ENCODE peak calls at places on chromosomes 6 and 20, in seven cellular contexts. One of them, this sample, is unnamed.
A peak's percentile ranks its signal among the peaks of the same experiment; 100 is the strongest.

GRCh38 chr20:10696650-10697049 is 22.9 kb upstream of the JAG1 start:
- DNase-seq in HCT116: no peak
- DNase-seq in GM12878: no peak
- DNase-seq in HepG2: peak; percentile 34
- DNase-seq in H1: peak; percentile 15
- DNase-seq in K562: peak; percentile 18
- DNase-seq in SK-N-SH: no peak
- DNase-seq in this sample: no peak

GRCh38 chr6:33839399-33840063 is 35.7 kb upstream of the MLN start:
- DNase-seq in HCT116: no peak
- DNase-seq in GM12878: no peak
- DNase-seq in HepG2: no peak
- DNase-seq in H1: no peak
- DNase-seq in K562: no peak
- DNase-seq in SK-N-SH: no peak
- DNase-seq in this sample: no peak

GRCh38 chr6:16761469-16762264 is 407 bp upstream of the ATXN1 start:
- DNase-seq in HCT116: peak; percentile 74
- DNase-seq in GM12878: no peak
- DNase-seq in HepG2: peak; percentile 92
- DNase-seq in H1: peak; percentile 70
- DNase-seq in K562: peak; percentile 75
- DNase-seq in SK-N-SH: peak; percentile 79
- DNase-seq in this sample: no peak

GRCh38 chr6:159017757-159018559 is 18.0 kb upstream of the RSPH3 start:
- DNase-seq in HCT116: no peak
- DNase-seq in GM12878: no peak
- DNase-seq in HepG2: no peak
- DNase-seq in H1: no peak
- DNase-seq in K562: no peak
- DNase-seq in SK-N-SH: no peak
- DNase-seq in this sample: no peak

GRCh38 chr20:32249030-32249738 is 28.3 kb upstream of the KIF3B start:
- DNase-seq in HCT116: no peak
- DNase-seq in GM12878: no peak
- DNase-seq in HepG2: no peak
- DNase-seq in H1: no peak
- DNase-seq in K562: no peak
- DNase-seq in SK-N-SH: no peak
- DNase-seq in this sample: no peak

GRCh38 chr6:128742900-128743299 is 140.0 kb upstream of the LAMA2 start:
- DNase-seq in HCT116: no peak
- DNase-seq in GM12878: no peak
- DNase-seq in HepG2: no peak
- DNase-seq in H1: no peak
- DNase-seq in K562: no peak
- DNase-seq in SK-N-SH: no peak
- DNase-seq in this sample: no peak

GRCh38 chr20:50919567-50919966 is 11.7 kb downstream of the ADNP start:
- DNase-seq in HCT116: no peak
- DNase-seq in GM12878: no peak
- DNase-seq in HepG2: no peak
- DNase-seq in H1: no peak
- DNase-seq in K562: no peak
- DNase-seq in SK-N-SH: no peak
- DNase-seq in this sample: no peak

GRCh38 chr6:1837868-1838267 is 228.2 kb downstream of the FOXC1 start:
- DNase-seq in HCT116: no peak
- DNase-seq in GM12878: no peak
- DNase-seq in HepG2: no peak
- DNase-seq in H1: no peak
- DNase-seq in K562: no peak
- DNase-seq in SK-N-SH: no peak
- DNase-seq in this sample: no peak

GRCh38 chr20:18971574-18971973 is 158.0 kb downstream of the SCP2D1 start:
- DNase-seq in HCT116: no peak
- DNase-seq in GM12878: no peak
- DNase-seq in HepG2: no peak
- DNase-seq in H1: no peak
- DNase-seq in K562: no peak
- DNase-seq in SK-N-SH: no peak
- DNase-seq in this sample: no peak

GRCh38 chr6:63441266-63441956 is 121.6 kb upstream of the LGSN start:
- DNase-seq in HCT116: no peak
- DNase-seq in GM12878: no peak
- DNase-seq in HepG2: no peak
- DNase-seq in H1: no peak
- DNase-seq in K562: peak; percentile 13
- DNase-seq in SK-N-SH: peak; percentile 14
- DNase-seq in this sample: no peak

GRCh38 chr20:56518126-56518525 is 6.4 kb upstream of the FAM209A start:
- DNase-seq in HCT116: no peak
- DNase-seq in GM12878: no peak
- DNase-seq in HepG2: no peak
- DNase-seq in H1: no peak
- DNase-seq in K562: no peak
- DNase-seq in SK-N-SH: no peak
- DNase-seq in this sample: no peak

GRCh38 chr20:60214901-60215522 is 256.8 kb downstream of the CDH26 start:
- DNase-seq in HCT116: no peak
- DNase-seq in GM12878: no peak
- DNase-seq in HepG2: no peak
- DNase-seq in H1: no peak
- DNase-seq in K562: no peak
- DNase-seq in SK-N-SH: peak; percentile 60
- DNase-seq in this sample: no peak

GRCh38 chr20:14921546-14921945 is 584.1 kb upstream of the FLRT3 start:
- DNase-seq in HCT116: no peak
- DNase-seq in GM12878: no peak
- DNase-seq in HepG2: no peak
- DNase-seq in H1: no peak
- DNase-seq in K562: no peak
- DNase-seq in SK-N-SH: no peak
- DNase-seq in this sample: no peak

GRCh38 chr6:155171109-155171746 is 92.6 kb upstream of the CLDN20 start:
- DNase-seq in HCT116: peak; percentile 97
- DNase-seq in GM12878: peak; percentile 79
- DNase-seq in HepG2: peak; percentile 73
- DNase-seq in H1: no peak
- DNase-seq in K562: peak; percentile 29
- DNase-seq in SK-N-SH: no peak
- DNase-seq in this sample: no peak

GRCh38 chr20:7702141-7702540 is 238.1 kb downstream of the HAO1 start:
- DNase-seq in HCT116: no peak
- DNase-seq in GM12878: no peak
- DNase-seq in HepG2: no peak
- DNase-seq in H1: no peak
- DNase-seq in K562: no peak
- DNase-seq in SK-N-SH: no peak
- DNase-seq in this sample: no peak

DNA sequence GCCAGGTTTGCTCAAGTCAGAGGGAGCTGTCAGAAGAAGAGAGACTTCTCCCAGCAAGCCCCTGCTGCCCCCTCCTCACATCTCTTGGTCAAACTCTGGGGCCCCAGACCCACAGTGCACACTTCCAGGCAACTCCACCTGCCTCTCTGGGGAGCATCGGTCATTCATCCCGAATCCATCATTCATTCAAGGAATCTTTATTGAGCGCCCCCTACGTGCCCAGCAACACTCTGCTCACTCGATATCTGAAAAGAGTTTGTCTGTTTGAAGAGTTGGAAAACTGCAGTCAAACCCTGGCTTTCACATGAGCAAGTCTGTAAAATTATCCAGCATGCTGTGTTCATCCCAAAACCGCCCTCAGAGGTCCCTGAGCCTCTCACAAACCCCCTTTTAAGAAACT is 66.2 kb downstream of the PRR18 start:
- DNase-seq in HCT116: no peak
- DNase-seq in GM12878: no peak
- DNase-seq in HepG2: no peak
- DNase-seq in H1: no peak
- DNase-seq in K562: no peak
- DNase-seq in SK-N-SH: no peak
- DNase-seq in this sample: no peak
- TF ChIP-seq SIN3A in HCT116: no peak
- TF ChIP-seq SIN3A in GM12878: no peak
- TF ChIP-seq SIN3A in HepG2: no peak
- TF ChIP-seq SIN3A in H1: no peak
- TF ChIP-seq SIN3A in K562: no peak
- TF ChIP-seq SIN3A in SK-N-SH: no peak
- TF ChIP-seq SIN3A in this sample: no peak

GRCh38 chr20:34110025-34111013 is 1.7 kb downstream of the EIF2S2 start:
- DNase-seq in HCT116: no peak
- DNase-seq in GM12878: no peak
- DNase-seq in HepG2: peak; percentile 39
- DNase-seq in H1: no peak
- DNase-seq in K562: no peak
- DNase-seq in SK-N-SH: no peak
- DNase-seq in this sample: no peak
- TF ChIP-seq SIN3A in HCT116: peak; percentile 21
- TF ChIP-seq SIN3A in GM12878: no peak
- TF ChIP-seq SIN3A in HepG2: no peak
- TF ChIP-seq SIN3A in H1: no peak
- TF ChIP-seq SIN3A in K562: no peak
- TF ChIP-seq SIN3A in SK-N-SH: no peak
- TF ChIP-seq SIN3A in this sample: no peak

DNA sequence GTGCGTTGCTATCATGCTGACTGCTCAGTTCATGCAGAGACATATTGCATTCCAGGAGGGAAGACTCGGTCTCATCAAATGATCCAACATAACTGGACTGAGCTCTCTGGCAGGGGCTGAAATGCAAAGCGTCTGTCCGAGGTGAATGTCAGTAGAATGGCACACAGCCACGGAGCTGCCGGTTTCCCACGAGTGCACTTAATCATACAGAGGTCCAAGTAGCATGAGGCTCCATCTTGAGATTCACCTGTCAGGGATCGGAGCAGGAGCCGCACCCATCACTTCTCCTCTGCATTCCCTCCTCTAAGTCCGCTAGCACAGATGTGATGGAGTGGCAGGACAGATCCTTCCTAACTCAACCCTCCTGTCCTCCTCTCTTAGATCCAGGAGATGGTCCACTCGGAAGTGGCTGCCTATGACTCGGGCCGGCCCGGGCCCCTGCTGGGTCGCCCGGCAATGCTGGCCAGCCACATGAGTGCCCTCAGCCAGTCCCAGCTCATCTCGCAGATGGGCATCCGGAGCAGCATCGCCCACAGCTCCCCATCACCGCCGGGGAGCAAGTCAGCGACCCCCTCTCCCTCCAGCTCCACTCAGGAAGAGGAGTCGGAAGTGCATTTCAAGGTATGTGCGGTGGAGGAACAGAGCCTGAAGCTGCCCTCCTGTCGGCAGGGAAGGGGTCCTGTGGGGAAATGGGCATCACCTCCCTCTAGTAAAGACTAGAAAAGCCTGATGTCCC is 135.9 kb downstream of the JPH2 start:
- DNase-seq in HCT116: no peak
- DNase-seq in GM12878: no peak
- DNase-seq in HepG2: no peak
- DNase-seq in H1: no peak
- DNase-seq in K562: no peak
- DNase-seq in SK-N-SH: no peak
- DNase-seq in this sample: no peak
- TF ChIP-seq SIN3A in HCT116: no peak
- TF ChIP-seq SIN3A in GM12878: no peak
- TF ChIP-seq SIN3A in HepG2: no peak
- TF ChIP-seq SIN3A in H1: no peak
- TF ChIP-seq SIN3A in K562: no peak
- TF ChIP-seq SIN3A in SK-N-SH: no peak
- TF ChIP-seq SIN3A in this sample: no peak

DNA sequence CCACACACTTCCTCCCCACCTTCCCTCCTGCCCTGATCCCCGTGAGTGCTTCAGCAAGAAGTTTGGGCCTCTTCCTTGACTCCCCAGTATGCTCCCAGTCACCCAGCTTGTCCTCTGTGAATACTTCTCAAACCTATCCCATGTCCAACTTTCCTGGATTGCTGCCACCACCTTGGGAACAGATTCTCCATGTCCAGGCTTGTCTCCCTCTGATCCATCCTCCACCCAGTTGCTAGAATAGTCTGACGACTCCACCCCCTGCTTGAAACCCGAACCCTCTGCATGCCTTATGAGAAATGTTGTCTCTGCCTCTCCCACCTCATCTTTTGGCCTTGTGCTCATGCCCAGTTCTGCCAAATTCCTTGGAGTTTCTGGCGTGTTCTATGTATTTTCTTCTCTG is 108.0 kb downstream of the PPP1R14C start:
- DNase-seq in HCT116: no peak
- DNase-seq in GM12878: no peak
- DNase-seq in HepG2: no peak
- DNase-seq in H1: no peak
- DNase-seq in K562: peak; percentile 55
- DNase-seq in SK-N-SH: no peak
- DNase-seq in this sample: no peak
- TF ChIP-seq SIN3A in HCT116: no peak
- TF ChIP-seq SIN3A in GM12878: no peak
- TF ChIP-seq SIN3A in HepG2: no peak
- TF ChIP-seq SIN3A in H1: no peak
- TF ChIP-seq SIN3A in K562: no peak
- TF ChIP-seq SIN3A in SK-N-SH: no peak
- TF ChIP-seq SIN3A in this sample: no peak

DNA sequence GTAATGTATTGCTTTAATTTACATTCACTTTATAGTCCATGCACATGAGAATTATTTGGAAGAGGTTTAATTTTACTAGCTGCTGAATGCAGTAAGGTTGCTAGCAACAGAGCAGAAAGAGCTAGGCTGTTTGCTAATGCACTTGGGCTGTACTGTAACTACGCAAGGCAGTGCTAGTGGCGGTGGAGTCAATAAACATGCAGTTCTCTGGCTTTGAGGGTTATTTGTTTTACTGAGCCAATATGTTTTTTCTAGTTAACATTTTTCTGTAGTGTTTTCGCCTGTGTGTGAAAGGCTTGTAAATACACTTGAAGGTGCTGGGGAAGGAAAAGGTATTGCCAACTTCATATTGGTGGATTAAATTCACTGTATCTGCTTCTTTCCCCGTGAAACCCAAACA is 112.8 kb downstream of the BTBD3 start:
- DNase-seq in HCT116: no peak
- DNase-seq in GM12878: no peak
- DNase-seq in HepG2: no peak
- DNase-seq in H1: no peak
- DNase-seq in K562: no peak
- DNase-seq in SK-N-SH: no peak
- DNase-seq in this sample: no peak
- TF ChIP-seq SIN3A in HCT116: no peak
- TF ChIP-seq SIN3A in GM12878: no peak
- TF ChIP-seq SIN3A in HepG2: no peak
- TF ChIP-seq SIN3A in H1: no peak
- TF ChIP-seq SIN3A in K562: no peak
- TF ChIP-seq SIN3A in SK-N-SH: no peak
- TF ChIP-seq SIN3A in this sample: no peak

DNA sequence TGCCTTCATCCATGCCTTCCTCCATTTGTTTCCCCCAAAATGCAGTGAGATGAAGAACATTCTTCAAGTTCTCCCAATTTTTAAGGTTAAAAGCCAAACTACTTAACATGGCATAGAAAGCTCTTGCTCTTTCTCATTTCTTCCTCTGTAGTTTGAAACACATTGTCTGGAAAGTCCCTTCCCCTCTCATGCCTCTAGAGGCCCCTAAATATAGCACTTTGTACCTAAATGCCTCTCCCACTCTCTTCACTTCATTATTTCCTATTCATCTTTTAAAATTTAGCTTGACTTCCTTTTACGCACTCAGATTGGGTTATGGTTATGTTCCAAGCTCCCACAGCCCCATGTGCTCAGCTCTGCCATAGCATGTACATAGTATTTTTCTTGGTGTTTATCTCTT is 389.3 kb downstream of the HDGFL1 start:
- DNase-seq in HCT116: no peak
- DNase-seq in GM12878: no peak
- DNase-seq in HepG2: no peak
- DNase-seq in H1: no peak
- DNase-seq in K562: no peak
- DNase-seq in SK-N-SH: no peak
- DNase-seq in this sample: no peak
- TF ChIP-seq SIN3A in HCT116: no peak
- TF ChIP-seq SIN3A in GM12878: no peak
- TF ChIP-seq SIN3A in HepG2: no peak
- TF ChIP-seq SIN3A in H1: no peak
- TF ChIP-seq SIN3A in K562: no peak
- TF ChIP-seq SIN3A in SK-N-SH: no peak
- TF ChIP-seq SIN3A in this sample: no peak

This sample was measured in Panc1.